ENCODE peak calls at places on chromosomes 16 and 17, in five cellular contexts. I is stimulated activated CD4-positive, alpha-beta T cell treated with anti-CD3 and anti-CD28 coated beads, Interleukin-2, amount 100 ng/mL, for 24 hours; Z is AG09319; Q is ELR; X is NCI-H1092 treated with DMSO at 0.1 percent for 48 hours. A is an unnamed sample.

GRCh38 chr17:491086-492014 is 138.7 kb upstream of the RPH3AL start:
- DNase-seq in I (peak), Z (no peak), Q (peak), X (no peak), A (peak)

GRCh38 chr17:35981908-35982330 is 622 bp upstream of the CCL16 start:
- DNase-seq in I (no peak), Z (no peak), Q (no peak), X (no peak), A (no peak)

GRCh38 chr17:46764709-46765401 is 53.6 kb downstream of the WNT3 start:
- DNase-seq in I (no peak), Z (peak), Q (peak), X (peak), A (peak)

GRCh38 chr16:72092832-72093447 is 480 bp downstream of the TXNL4B start:
- DNase-seq in I (peak), Z (peak), Q (peak), X (no peak), A (peak)

GRCh38 chr17:63309021-63309420 is 137.1 kb downstream of the CYB561 start:
- DNase-seq in I (no peak), Z (no peak), Q (peak), X (no peak), A (peak)

GRCh38 chr17:59890720-59891119 is 2.0 kb downstream of the TUBD1 start:
- DNase-seq in I (no peak), Z (no peak), Q (peak), X (no peak), A (peak)

GRCh38 chr16:17409894-17410293 is 60.9 kb downstream of the XYLT1 start:
- DNase-seq in I (no peak), Z (no peak), Q (no peak), X (no peak), A (no peak)

GRCh38 chr16:53094013-53094630 is 39.3 kb downstream of the CHD9 start:
- DNase-seq in I (no peak), Z (no peak), Q (no peak), X (peak), A (no peak)

GRCh38 chr17:74742153-74742515 is 5.1 kb downstream of the RAB37 start:
- DNase-seq in I (peak), Z (no peak), Q (peak), X (no peak), A (no peak)

GRCh38 chr16:86121611-86122010 is 222.6 kb downstream of the IRF8 start:
- DNase-seq in I (no peak), Z (no peak), Q (no peak), X (no peak), A (no peak)

GRCh38 chr17:7982171-7982570 is 20.2 kb upstream of the GUCY2D start:
- DNase-seq in I (no peak), Z (no peak), Q (peak), X (no peak), A (peak)

GRCh38 chr16:50520451-50521245 is 27.5 kb upstream of the NKD1 start:
- DNase-seq in I (no peak), Z (no peak), Q (no peak), X (no peak), A (no peak)

GRCh38 chr16:84042879-84043485 is 387 bp upstream of the SLC38A8 start:
- DNase-seq in I (no peak), Z (no peak), Q (no peak), X (no peak), A (no peak)

GRCh38 chr16:86016201-86016965 is 117.4 kb downstream of the IRF8 start:
- DNase-seq in I (peak), Z (peak), Q (peak), X (peak), A (peak)

GRCh38 chr17:4341616-4341977 is 24.9 kb downstream of the UBE2G1 start:
- DNase-seq in I (no peak), Z (no peak), Q (no peak), X (no peak), A (no peak)

GRCh38 chr16:88888778-88889387 is 22.4 kb upstream of the PABPN1L start:
- DNase-seq in I (no peak), Z (no peak), Q (no peak), X (no peak), A (peak)

GRCh38 chr17:46894476-46895151 is 28.3 kb upstream of the GOSR2 start:
- DNase-seq in I (no peak), Z (no peak), Q (no peak), X (no peak), A (no peak)

A was measured in GM23248.